ENCODE peak calls at places on chromosomes 16 and 17, in eight cellular contexts. K is fibroblast of lung, Q is MM.1S, D is heart left ventricle, Z is nephron progenitor cell, Y is GM06990, H is BE2C, O is body of pancreas. V is an unnamed sample.

GRCh38 chr16:87392823-87393679 is 915 bp downstream of the MAP1LC3B start:
- DNase-seq in H (peak; percentile 58), Y (peak; percentile 62), O (peak; percentile 58), D (peak; percentile 75), Q (peak; percentile 19), Z (peak; percentile 61), K (peak; percentile 51), V (peak; percentile 54)

GRCh38 chr17:29347831-29348281 is 42.3 kb upstream of the TAOK1 start:
- DNase-seq in Y (no peak), D (no peak), Z (no peak), H (no peak), K (peak; percentile 51), O (no peak), Q (no peak), V (no peak)

GRCh38 chr17:9587969-9588656 is 11.7 kb downstream of the CFAP52 start:
- DNase-seq in Z (no peak), Y (no peak), Q (no peak), O (no peak), D (no peak), H (no peak), K (no peak), V (no peak)

GRCh38 chr17:7858487-7858832 is 657 bp downstream of the CYB5D1 start:
- DNase-seq in K (peak; percentile 49), H (peak; percentile 52), Q (peak; percentile 61), D (peak; percentile 68), O (peak; percentile 61), Y (peak; percentile 70), Z (peak; percentile 70), V (no peak)

GRCh38 chr17:47948706-47949196 is 7.4 kb downstream of the PNPO start:
- DNase-seq in Y (no peak), Q (no peak), O (peak; percentile 74), H (no peak), D (no peak), Z (no peak), K (no peak), V (no peak)

GRCh38 chr16:17460890-17461289 is 9.9 kb downstream of the XYLT1 start:
- DNase-seq in H (no peak), Q (no peak), D (no peak), Y (no peak), Z (no peak), K (no peak), O (no peak), V (no peak)

GRCh38 chr17:77366206-77366557 is 225.4 kb downstream of the SEC14L1 start:
- DNase-seq in Z (no peak), O (peak; percentile 20), D (no peak), Q (no peak), H (no peak), Y (no peak), K (no peak), V (no peak)

GRCh38 chr17:76584427-76585047 is 1.1 kb downstream of the ST6GALNAC2 start:
- DNase-seq in H (no peak), Q (no peak), K (no peak), D (no peak), Z (peak; percentile 25), O (no peak), Y (no peak), V (peak; percentile 40)

GRCh38 chr17:48174833-48175232 is 67.3 kb downstream of the SNX11 start:
- DNase-seq in Q (no peak), Z (no peak), H (no peak), Y (no peak), D (no peak), O (no peak), K (no peak), V (no peak)

GRCh38 chr16:71840052-71840451 is 5.7 kb upstream of the ATXN1L start:
- DNase-seq in O (no peak), H (no peak), Y (no peak), D (no peak), Z (no peak), K (no peak), Q (no peak), V (no peak)

GRCh38 chr17:62648247-62648953 is 20.9 kb downstream of the MRC2 start:
- DNase-seq in D (no peak), O (no peak), K (peak; percentile 48), Q (no peak), H (no peak), Y (no peak), Z (no peak), V (no peak)

GRCh38 chr17:65856865-65857264 is 295.4 kb upstream of the AXIN2 start:
- DNase-seq in Y (no peak), Q (no peak), Z (no peak), H (no peak), O (no peak), K (peak; percentile 2), D (no peak), V (no peak)

GRCh38 chr16:15552507-15552906 is 90.4 kb downstream of the MARF1 start:
- DNase-seq in H (no peak), Y (peak; percentile 6), O (no peak), K (no peak), D (no peak), Q (no peak), Z (no peak), V (no peak)

GRCh38 chr17:78762007-78762406 is 20.1 kb downstream of the CYTH1 start:
- DNase-seq in Q (no peak), O (no peak), Z (no peak), H (no peak), Y (no peak), D (no peak), K (no peak), V (no peak)

GRCh38 chr17:35460354-35460851 is 11.8 kb upstream of the SLFN13 start:
- DNase-seq in O (peak; percentile 75), Q (peak; percentile 95), Y (peak; percentile 87), K (no peak), D (peak; percentile 69), Z (peak; percentile 72), H (peak; percentile 17), V (peak; percentile 88)

GRCh38 chr17:14307560-14308024 is 6.7 kb downstream of the HS3ST3B1 start:
- DNase-seq in O (no peak), Y (no peak), K (peak; percentile 77), Q (no peak), D (no peak), Z (no peak), H (no peak), V (no peak)

GRCh38 chr16:83389751-83390150 is 418.0 kb upstream of the HSBP1 start:
- DNase-seq in D (no peak), H (no peak), Z (no peak), Y (no peak), Q (no peak), K (no peak), O (no peak), V (no peak)

GRCh38 chr17:66229783-66230538 is 746 bp upstream of the APOH start:
- DNase-seq in O (no peak), Z (no peak), H (no peak), D (no peak), K (no peak), Y (no peak), Q (no peak), V (no peak)

GRCh38 chr16:86979984-86980553 is 337.1 kb downstream of the C16orf95 start:
- DNase-seq in H (no peak), D (no peak), Y (no peak), O (no peak), Q (no peak), Z (no peak), K (no peak), V (no peak)

GRCh38 chr17:41811549-41812175 is at the start of gene P3H4:
- DNase-seq in Y (peak; percentile 83), Z (peak; percentile 80), O (peak; percentile 82), K (peak; percentile 81), D (peak; percentile 87), H (peak; percentile 88), Q (peak; percentile 76), V (peak; percentile 87)

GRCh38 chr17:79970576-79971068 is 65.0 kb downstream of the TBC1D16 start:
- DNase-seq in H (peak; percentile 76), D (no peak), O (peak; percentile 38), K (peak; percentile 40), Y (no peak), Q (peak; percentile 67), Z (no peak), V (no peak)

GRCh38 chr16:11613381-11614303 is 26.9 kb upstream of the LITAF start:
- DNase-seq in K (peak; percentile 64), Q (no peak), Y (peak; percentile 68), O (no peak), Z (no peak), D (peak; percentile 78), H (no peak), V (peak; percentile 65)

GRCh38 chr16:28623172-28623711 is 13.4 kb upstream of the SULT1A1 start:
- DNase-seq in Z (no peak), K (no peak), O (peak; percentile 77), Q (peak; percentile 87), H (no peak), Y (peak; percentile 74), D (peak; percentile 76), V (peak; percentile 37)

GRCh38 chr17:64118452-64118979 is 11.4 kb downstream of the ERN1 start:
- DNase-seq in O (peak; percentile 67), Q (no peak), K (peak; percentile 53), Z (no peak), H (no peak), D (no peak), Y (no peak), V (no peak)

DNA sequence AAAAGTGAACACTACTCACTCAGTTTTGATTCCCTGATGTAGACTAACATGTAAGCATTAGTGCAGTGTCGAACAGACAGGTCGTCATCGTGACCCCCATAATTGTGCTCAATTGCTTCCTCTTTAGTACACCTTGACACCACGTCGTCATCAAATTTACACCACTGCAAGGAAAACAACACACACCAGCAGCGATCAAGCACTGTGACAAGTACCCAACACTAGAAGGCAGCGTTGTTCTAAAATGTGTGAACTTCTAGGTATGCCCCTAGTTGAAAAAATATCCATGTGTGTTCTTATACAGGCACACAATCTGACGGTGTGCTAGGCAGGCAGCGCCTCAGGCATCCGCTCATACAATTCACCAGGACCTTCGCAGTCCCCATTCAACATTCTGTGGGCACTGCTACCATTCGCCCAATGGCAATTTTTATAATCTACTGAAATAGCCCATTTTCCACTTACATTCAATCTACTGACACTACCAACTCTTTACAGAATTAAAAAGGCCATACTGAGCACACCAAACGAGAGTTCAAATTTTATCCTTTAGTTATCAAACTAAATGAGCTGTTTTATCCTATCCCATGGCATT is 23.1 kb downstream of the LITAFD start:
- DNase-seq in K (peak; percentile 59), Y (no peak), Z (no peak), Q (peak; percentile 24), H (no peak), D (no peak), O (no peak), V (no peak)
- TF ChIP-seq CTCF in K (peak; percentile 60), Y (peak; percentile 43), Z (no peak), Q (peak; percentile 37), H (peak; percentile 67), D (no peak), O (peak; percentile 48), V (peak; percentile 46)

GRCh38 chr16:79589495-79590134 is 10.9 kb downstream of the MAF start:
- DNase-seq in Z (no peak), Y (no peak), Q (no peak), H (no peak), O (no peak), D (peak; percentile 65), K (no peak), V (peak; percentile 25)
- TF ChIP-seq CTCF in Z (no peak), Y (no peak), Q (no peak), H (no peak), O (no peak), D (no peak), K (no peak), V (no peak)

GRCh38 chr16:78560997-78561396 is 461.5 kb downstream of the WWOX start:
- DNase-seq in K (no peak), Q (no peak), Y (no peak), D (no peak), O (no peak), H (no peak), Z (no peak), V (no peak)
- TF ChIP-seq CTCF in K (no peak), Q (no peak), Y (no peak), D (no peak), O (no peak), H (no peak), Z (no peak), V (no peak)

GRCh38 chr16:88633684-88634140 is 4.7 kb upstream of the IL17C start:
- DNase-seq in K (no peak), Z (peak; percentile 20), Q (peak; percentile 52), D (peak; percentile 68), O (no peak), Y (no peak), H (peak; percentile 43), V (peak; percentile 89)
- TF ChIP-seq CTCF in K (peak; percentile 23), Z (peak; percentile 18), Q (peak; percentile 48), D (no peak), O (peak; percentile 24), Y (peak; percentile 60), H (peak; percentile 36), V (peak; percentile 60)

V was measured in GM13976.